ENCODE peak calls at places on chromosomes 2 and 18, in ten cellular contexts. W is M059J; J is nephron progenitor cell; O is stimulated activated CD4-positive, alpha-beta T cell treated with anti-CD3 and anti-CD28 coated beads, Interleukin-12 subunit alpha, Interleukin-12 subunit beta, amount 100 ng/mL, for 4 hours; B is A172; S is WTC11; F is mammary epithelial cell; D is GM12865; G is retina; X is NCI-H774. T is an unnamed sample.

GRCh38 chr18:52541056-52541455 is 201.1 kb downstream of the DCC start:
- DNase-seq in W (no peak), J (no peak), O (no peak), B (no peak), S (no peak), F (no peak), D (no peak), G (no peak), X (no peak), T (no peak)

GRCh38 chr18:29531746-29532145 is 1354.8 kb upstream of the CDH2 start:
- DNase-seq in W (peak; percentile 63), J (no peak), O (no peak), B (no peak), S (no peak), F (peak; percentile 35), D (no peak), G (no peak), X (no peak), T (no peak)

GRCh38 chr2:25699206-25699605 is 25.8 kb upstream of the DTNB start:
- DNase-seq in W (no peak), J (no peak), O (no peak), B (no peak), S (no peak), F (no peak), D (no peak), G (no peak), X (no peak), T (no peak)

GRCh38 chr18:28789460-28789859 is 612.5 kb upstream of the CDH2 start:
- DNase-seq in W (no peak), J (no peak), O (no peak), B (no peak), S (no peak), F (no peak), D (no peak), G (peak; percentile 72), X (no peak), T (no peak)

GRCh38 chr2:66885775-66886402 is 451.0 kb downstream of the MEIS1 start:
- DNase-seq in W (peak; percentile 26), J (no peak), O (no peak), B (no peak), S (no peak), F (no peak), D (no peak), G (no peak), X (no peak), T (no peak)

GRCh38 chr18:23824704-23825103 is 135.5 kb downstream of the LAMA3 start:
- DNase-seq in W (peak; percentile 69), J (no peak), O (no peak), B (no peak), S (no peak), F (peak; percentile 81), D (no peak), G (no peak), X (no peak), T (no peak)

GRCh38 chr2:56522605-56523089 is 338.9 kb downstream of the CCDC85A start:
- DNase-seq in W (peak; percentile 88), J (peak; percentile 18), O (no peak), B (no peak), S (no peak), F (no peak), D (no peak), G (no peak), X (peak; percentile 73), T (no peak)

GRCh38 chr2:226791487-226792081 is 8.0 kb downstream of the IRS1 start:
- DNase-seq in W (peak; percentile 75), J (peak; percentile 92), O (peak; percentile 92), B (peak; percentile 64), S (peak; percentile 92), F (peak; percentile 82), D (peak; percentile 93), G (peak; percentile 91), X (peak; percentile 82), T (peak; percentile 82)

GRCh38 chr2:64404002-64404731 is 49.8 kb upstream of the LGALSL start:
- DNase-seq in W (peak; percentile 83), J (peak; percentile 85), O (no peak), B (peak; percentile 13), S (peak; percentile 77), F (no peak), D (no peak), G (peak; percentile 66), X (no peak), T (no peak)

GRCh38 chr2:120305296-120305695 is 40.6 kb upstream of the INHBB start:
- DNase-seq in W (no peak), J (no peak), O (no peak), B (no peak), S (no peak), F (no peak), D (peak; percentile 22), G (peak; percentile 42), X (no peak), T (no peak)

GRCh38 chr2:19747310-19748072 is 154.3 kb downstream of the TTC32 start:
- DNase-seq in W (no peak), J (no peak), O (no peak), B (peak; percentile 11), S (no peak), F (no peak), D (no peak), G (no peak), X (no peak), T (no peak)

GRCh38 chr18:73717570-73717969 is 430.1 kb downstream of the FBXO15 start:
- DNase-seq in W (peak; percentile 53), J (no peak), O (no peak), B (peak; percentile 35), S (no peak), F (no peak), D (no peak), G (no peak), X (no peak), T (no peak)

GRCh38 chr2:233251306-233252116 is at the start of gene ATG16L1:
- DNase-seq in W (peak; percentile 92), J (peak; percentile 94), O (peak; percentile 93), B (peak; percentile 93), S (peak; percentile 94), F (peak; percentile 95), D (peak; percentile 98), G (peak; percentile 97), X (peak; percentile 97), T (peak; percentile 94)

GRCh38 chr2:100422320-100422719 is 4.9 kb upstream of the CHST10 start:
- DNase-seq in W (peak; percentile 34), J (peak; percentile 47), O (no peak), B (peak; percentile 37), S (peak; percentile 60), F (peak; percentile 11), D (peak; percentile 6), G (peak; percentile 25), X (no peak), T (no peak)

GRCh38 chr2:119290859-119291587 is 67.4 kb downstream of the STEAP3 start:
- DNase-seq in W (peak; percentile 27), J (peak; percentile 90), O (peak; percentile 56), B (peak; percentile 52), S (peak; percentile 90), F (peak; percentile 12), D (peak; percentile 78), G (peak; percentile 53), X (peak; percentile 64), T (no peak)

GRCh38 chr2:164186596-164186995 is 434.7 kb downstream of the GRB14 start:
- DNase-seq in W (no peak), J (no peak), O (no peak), B (no peak), S (no peak), F (peak; percentile 14), D (no peak), G (no peak), X (no peak), T (no peak)

GRCh38 chr18:9147440-9148238 is 11.1 kb downstream of the ANKRD12 start:
- DNase-seq in W (peak; percentile 69), J (peak; percentile 16), O (no peak), B (peak; percentile 62), S (no peak), F (peak; percentile 62), D (peak; percentile 85), G (peak; percentile 16), X (no peak), T (no peak)

GRCh38 chr2:214830794-214831346 is 21.4 kb upstream of the BARD1 start:
- DNase-seq in W (peak; percentile 9), J (no peak), O (no peak), B (peak; percentile 11), S (no peak), F (peak; percentile 32), D (no peak), G (no peak), X (no peak), T (no peak)

GRCh38 chr2:191899442-191899841 is 52.6 kb upstream of the CAVIN2 start:
- DNase-seq in W (peak; percentile 91), J (no peak), O (no peak), B (peak; percentile 88), S (no peak), F (peak; percentile 80), D (no peak), G (no peak), X (no peak), T (no peak)

GRCh38 chr2:37570773-37571570 is 100.5 kb downstream of the CDC42EP3 start:
- DNase-seq in W (peak; percentile 88), J (no peak), O (no peak), B (peak; percentile 86), S (no peak), F (peak; percentile 95), D (peak; percentile 97), G (no peak), X (no peak), T (no peak)

GRCh38 chr18:59915606-59916005 is 15.8 kb downstream of the PMAIP1 start:
- DNase-seq in W (peak; percentile 78), J (no peak), O (no peak), B (no peak), S (no peak), F (peak; percentile 66), D (no peak), G (no peak), X (no peak), T (no peak)

GRCh38 chr18:27181726-27182125 is 3.4 kb downstream of the CHST9 start:
- DNase-seq in W (no peak), J (no peak), O (no peak), B (no peak), S (no peak), F (no peak), D (no peak), G (no peak), X (no peak), T (no peak)

GRCh38 chr2:209426432-209426831 is 2.6 kb downstream of the MAP2 start:
- DNase-seq in W (peak; percentile 36), J (no peak), O (no peak), B (peak; percentile 6), S (no peak), F (peak; percentile 89), D (no peak), G (peak; percentile 18), X (peak; percentile 70), T (no peak)

GRCh38 chr2:233013027-233013461 is at the start of gene NGEF:
- DNase-seq in W (no peak), J (no peak), O (no peak), B (no peak), S (no peak), F (no peak), D (no peak), G (no peak), X (no peak), T (no peak)

GRCh38 chr2:72104821-72105588 is 42.7 kb downstream of the CYP26B1 start:
- DNase-seq in W (no peak), J (no peak), O (no peak), B (no peak), S (peak; percentile 53), F (no peak), D (no peak), G (no peak), X (no peak), T (no peak)

GRCh38 chr2:134146620-134147019 is 107.3 kb upstream of the MGAT5 start:
- DNase-seq in W (no peak), J (no peak), O (no peak), B (no peak), S (no peak), F (peak; percentile 35), D (no peak), G (no peak), X (no peak), T (no peak)

T was measured in natural killer cell.